ENCODE peak calls at places on chromosomes 2 and 18, in ten cellular contexts. H, J, N, Q, R, K, I, V, M and P are unnamed samples. For H3K9me3, the result is how much of the 10 kb centered on the place peaks cover.

GRCh38 chr2:61471905-61472805 is 1.3 kb upstream of the USP34 start:
- DNase-seq in N (peak), R (no peak), Q (no peak), K (no peak), I (peak), J (no peak), V (peak), M (no peak), H (no peak), P (no peak)

GRCh38 chr2:217979151-217979811 is 23.5 kb downstream of the TNS1 start:
- DNase-seq in J (no peak), V (no peak), Q (no peak), I (no peak), M (no peak), H (peak), K (peak), N (no peak), R (no peak), P (no peak)

GRCh38 chr2:106094101-106094860 is 99.8 kb downstream of the UXS1 start:
- DNase-seq in M (no peak), R (no peak), N (no peak), I (no peak), J (peak), H (no peak), Q (no peak), V (peak), K (no peak), P (no peak)

GRCh38 chr2:148257276-148257675 is 236.4 kb downstream of the MBD5 start:
- DNase-seq in M (no peak), I (no peak), Q (no peak), N (no peak), R (no peak), V (no peak), K (no peak), J (no peak), H (no peak), P (no peak)

GRCh38 chr2:42040643-42041277 is 7.1 kb upstream of the PKDCC start:
- DNase-seq in N (no peak), H (no peak), Q (no peak), R (no peak), M (no peak), V (no peak), K (no peak), J (no peak), I (no peak), P (no peak)

GRCh38 chr2:188383158-188383557 is 91.5 kb downstream of the GULP1 start:
- DNase-seq in V (no peak), M (no peak), J (no peak), Q (no peak), H (no peak), N (no peak), K (no peak), I (no peak), R (no peak), P (no peak)

GRCh38 chr18:54127759-54128378 is 96.6 kb downstream of the MBD2 start:
- DNase-seq in N (no peak), V (no peak), I (peak), Q (peak), M (peak), K (no peak), H (no peak), J (no peak), R (no peak), P (no peak)

GRCh38 chr2:203683932-203684556 is 22.4 kb upstream of the CD28 start:
- DNase-seq in V (no peak), H (no peak), J (no peak), I (peak), M (peak), K (peak), Q (no peak), R (peak), N (no peak), P (peak)

GRCh38 chr2:159549234-159549633 is 67.1 kb downstream of the BAZ2B start:
- DNase-seq in V (no peak), N (no peak), I (no peak), M (no peak), R (no peak), K (no peak), Q (no peak), H (no peak), J (no peak), P (no peak)

GRCh38 chr2:108535380-108535677 is 1.1 kb downstream of the LIMS1 start:
- DNase-seq in N (no peak), K (no peak), Q (no peak), H (no peak), I (no peak), J (no peak), V (no peak), R (no peak), M (no peak), P (no peak)

GRCh38 chr2:25587361-25587760 is 86.0 kb downstream of the DTNB start:
- DNase-seq in Q (no peak), K (no peak), N (no peak), R (no peak), H (no peak), M (peak), V (no peak), I (no peak), J (no peak), P (no peak)

GRCh38 chr2:146489386-146489785 is 1355.4 kb upstream of the ACVR2A start:
- DNase-seq in V (no peak), I (no peak), H (no peak), N (no peak), J (no peak), R (no peak), Q (no peak), K (no peak), M (no peak), P (no peak)

GRCh38 chr2:202774104-202774503 is 97.5 kb downstream of the ICA1L start:
- DNase-seq in R (no peak), I (no peak), V (no peak), K (no peak), M (no peak), H (no peak), J (no peak), Q (no peak), N (no peak), P (no peak)

GRCh38 chr18:36532394-36532793 is 234.9 kb downstream of the FHOD3 start:
- DNase-seq in N (no peak), Q (no peak), M (no peak), R (peak), J (no peak), K (no peak), V (no peak), I (no peak), H (no peak), P (no peak)

GRCh38 chr18:3914833-3915598 is 465.0 kb downstream of the TGIF1 start:
- DNase-seq in I (no peak), H (no peak), K (no peak), J (no peak), N (no peak), M (no peak), Q (no peak), R (no peak), V (no peak), P (no peak)

GRCh38 chr2:58239243-58239642 is 1.9 kb downstream of the FANCL start:
- DNase-seq in Q (no peak), I (no peak), V (no peak), M (no peak), N (no peak), R (no peak), H (no peak), J (no peak), K (no peak), P (no peak)

GRCh38 chr18:57832730-57833129 is 29.6 kb upstream of the ATP8B1 start:
- DNase-seq in N (no peak), J (no peak), H (no peak), I (no peak), R (no peak), M (no peak), V (no peak), Q (no peak), K (no peak), P (no peak)

GRCh38 chr2:43010428-43011141 is 215.8 kb downstream of the ZFP36L2 start:
- DNase-seq in H (no peak), J (no peak), K (peak), Q (no peak), M (no peak), N (no peak), V (no peak), I (no peak), R (peak), P (peak)

GRCh38 chr2:11752906-11753305 is 6.5 kb downstream of the LPIN1 start:
- DNase-seq in M (no peak), V (no peak), J (no peak), Q (no peak), R (no peak), I (no peak), K (no peak), H (no peak), N (no peak), P (no peak)

GRCh38 chr2:30139131-30139870 is 7.5 kb upstream of the YPEL5 start:
- DNase-seq in R (no peak), K (no peak), N (peak), I (no peak), H (no peak), M (no peak), V (peak), J (no peak), Q (no peak), P (no peak)

GRCh38 chr2:95215018-95215612 is 7.8 kb downstream of the ZNF892 start:
- DNase-seq in H (no peak), J (no peak), R (no peak), K (no peak), Q (no peak), M (no peak), V (no peak), N (no peak), I (peak), P (no peak)
- H3K9me3 ChIP-seq in H (half or more), J (half or more), R (half or more), K (half or more), Q (half or more), M (under half), V (half or more), N (half or more), I (half or more), P (under half)

GRCh38 chr18:35303610-35304009 is 13.6 kb upstream of the ZSCAN30 start:
- DNase-seq in H (no peak), R (no peak), K (no peak), M (no peak), I (no peak), V (no peak), Q (no peak), N (no peak), J (no peak), P (no peak)
- H3K9me3 ChIP-seq in H (under half), R (under half), K (half or more), M (under half), I (half or more), V (half or more), Q (half or more), N (half or more), J (under half), P (under half)

GRCh38 chr18:65146615-65147014 is 604.2 kb upstream of the CDH7 start:
- DNase-seq in N (no peak), H (no peak), Q (no peak), V (no peak), R (no peak), I (no peak), K (no peak), M (no peak), J (no peak), P (no peak)
- H3K9me3 ChIP-seq in N (under half), H (under half), Q (under half), V (under half), R (under half), I (under half), K (under half), M (under half), J (under half), P (under half)

GRCh38 chr2:223464071-223464470 is 138.1 kb downstream of the SCG2 start:
- DNase-seq in I (no peak), V (no peak), M (no peak), Q (no peak), J (no peak), N (no peak), R (no peak), H (no peak), K (no peak), P (no peak)
- H3K9me3 ChIP-seq in I (under half), V (under half), M (under half), Q (under half), J (under half), N (under half), R (under half), H (under half), K (under half), P (under half)

DNA sequence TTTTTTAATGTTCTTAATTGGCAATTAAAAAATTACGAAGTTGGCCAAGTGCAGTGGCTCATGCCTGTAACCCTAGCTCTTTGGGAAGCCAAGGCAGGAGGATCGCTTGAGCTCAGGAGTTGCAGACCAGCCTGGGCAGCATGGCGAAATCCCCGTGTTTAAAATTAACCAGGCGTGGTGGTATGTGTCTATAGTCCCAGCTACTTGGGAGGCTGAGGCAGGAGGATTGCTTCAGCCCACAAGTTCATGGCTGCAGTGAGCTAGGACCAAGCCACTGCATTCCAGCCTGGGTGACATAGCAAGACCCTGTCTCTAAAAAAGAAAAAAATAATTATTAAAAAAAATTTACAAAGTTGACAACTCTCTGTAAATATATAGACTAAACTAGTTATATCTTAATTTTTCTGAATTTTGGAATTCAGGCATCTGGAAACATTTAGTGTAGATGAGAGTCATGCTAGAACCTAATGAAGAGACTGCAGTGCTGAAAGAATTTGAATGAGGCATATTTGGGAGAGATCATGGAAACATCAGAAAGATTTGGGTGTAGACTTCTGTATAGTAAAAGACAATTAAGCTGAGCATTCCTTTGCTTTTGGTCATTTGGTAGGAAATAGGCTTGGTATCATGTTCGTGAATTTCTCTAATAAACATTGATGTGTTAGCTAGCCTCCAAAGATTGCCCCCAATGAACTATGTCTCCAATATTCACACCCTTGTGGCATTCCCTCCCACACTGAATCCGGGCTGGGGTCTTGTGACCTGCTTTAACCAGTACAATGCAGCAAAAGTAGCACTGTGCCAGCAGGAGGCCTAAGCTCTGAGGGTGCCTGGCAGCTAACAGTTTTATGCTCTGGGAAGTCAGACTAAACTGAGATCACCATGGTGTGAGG is 4.2 kb upstream of the ROCK1 start:
- DNase-seq in K (no peak), N (no peak), V (no peak), I (no peak), H (no peak), M (no peak), Q (no peak), J (no peak), R (no peak), P (no peak)
- H3K9me3 ChIP-seq in K (under half), N (under half), V (under half), I (under half), H (under half), M (under half), Q (under half), J (under half), R (under half), P (under half)

DNA sequence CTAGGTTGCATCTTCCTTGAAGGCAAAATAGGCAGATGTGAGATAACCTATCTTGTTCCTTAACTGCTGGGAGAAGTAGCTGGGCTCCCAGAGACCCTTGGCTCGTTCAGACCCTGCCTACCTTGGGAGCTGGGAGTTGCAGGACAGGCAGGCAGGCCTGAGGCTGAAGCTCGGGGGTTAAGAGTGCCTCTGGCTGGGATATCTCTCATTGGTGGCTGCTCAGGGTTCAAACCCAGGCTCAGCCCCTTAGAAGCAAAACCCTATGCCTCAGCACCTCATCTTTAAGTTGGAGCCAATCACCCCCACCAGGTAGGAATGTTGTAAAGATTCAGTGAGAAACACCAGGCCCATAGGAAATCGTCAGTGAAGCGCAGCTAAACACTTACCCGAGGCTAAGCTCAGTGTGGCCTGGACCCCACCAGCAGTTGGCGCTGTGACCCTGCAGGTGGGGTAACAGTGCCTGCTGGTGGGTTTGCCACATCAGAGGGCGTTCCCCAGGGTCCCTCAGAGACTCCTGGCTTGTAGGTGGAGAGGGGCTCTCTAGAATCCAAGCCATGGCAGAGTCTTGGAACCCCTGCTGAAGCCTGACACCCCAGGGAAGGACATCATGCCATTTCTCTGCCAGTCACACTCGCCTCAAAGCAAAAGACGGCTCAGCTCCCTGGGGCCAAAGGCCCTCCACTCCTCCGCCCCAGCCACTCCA is 54.6 kb upstream of the GPR17 start:
- DNase-seq in Q (peak), H (no peak), K (peak), R (no peak), J (peak), V (peak), I (peak), M (peak), N (peak), P (no peak)
- H3K9me3 ChIP-seq in Q (under half), H (under half), K (under half), R (under half), J (under half), V (under half), I (under half), M (under half), N (under half), P (under half)

DNA sequence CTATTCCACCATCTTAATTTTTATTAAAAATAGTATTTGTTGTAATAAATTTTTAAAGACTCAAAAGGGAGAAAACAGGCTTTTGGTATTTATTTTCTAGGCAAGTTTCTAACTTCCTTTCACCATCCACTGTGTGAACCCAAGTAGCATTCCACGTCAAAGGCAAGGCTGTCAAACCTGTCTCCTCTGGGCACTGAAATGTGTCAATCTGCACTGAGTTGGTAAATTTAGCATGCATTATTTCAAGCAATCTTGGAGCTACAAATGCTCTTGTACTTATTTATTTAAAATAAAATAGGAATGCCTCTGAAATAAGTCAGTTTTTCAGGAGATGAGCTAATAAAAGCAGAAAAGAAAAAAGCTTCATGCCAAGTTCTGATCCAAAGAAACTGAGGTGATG is 130.9 kb upstream of the CNTNAP5 start:
- DNase-seq in Q (no peak), J (no peak), K (no peak), H (no peak), N (no peak), I (no peak), M (no peak), V (no peak), R (no peak), P (no peak)
- H3K9me3 ChIP-seq in Q (under half), J (under half), K (under half), H (under half), N (under half), I (under half), M (under half), V (under half), R (under half), P (under half)

DNA sequence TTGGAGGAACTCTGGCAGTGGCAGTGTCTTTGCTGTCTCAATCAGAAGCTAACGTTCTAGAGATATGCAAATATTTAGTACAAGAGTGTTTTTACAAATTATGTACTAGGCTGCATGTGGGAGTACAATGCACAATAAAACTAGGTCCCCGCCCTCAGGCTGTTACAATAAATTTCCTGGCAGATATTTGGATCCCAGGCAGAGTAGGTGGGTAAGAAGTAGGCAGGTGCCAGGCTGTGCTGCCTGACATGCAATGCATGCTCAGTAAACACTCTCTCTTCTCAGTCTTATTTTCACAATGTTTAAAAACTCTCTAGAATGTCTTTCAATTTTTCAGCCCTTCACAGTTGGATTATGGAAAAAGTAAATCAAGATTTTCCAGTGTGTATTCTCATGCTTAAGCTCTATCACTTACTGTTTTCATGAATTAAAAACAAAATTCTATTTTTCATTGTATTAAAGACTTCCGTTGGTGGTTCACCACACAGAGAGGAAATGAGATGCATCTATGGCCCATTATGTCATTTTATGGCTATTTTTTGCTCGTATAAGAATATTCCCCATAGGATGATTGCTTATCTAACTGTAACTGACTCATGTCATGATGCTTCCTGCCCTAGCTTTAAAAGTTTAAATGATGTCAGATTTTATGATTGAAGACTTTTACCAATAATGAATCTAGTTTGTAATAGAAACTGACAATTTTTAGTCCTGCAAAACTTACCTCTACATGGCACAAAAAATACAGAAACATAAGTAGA is 346.0 kb downstream of the RND3 start:
- DNase-seq in Q (no peak), H (no peak), I (no peak), R (no peak), N (no peak), V (no peak), J (no peak), K (no peak), M (no peak), P (no peak)
- H3K9me3 ChIP-seq in Q (under half), H (under half), I (under half), R (under half), N (under half), V (under half), J (under half), K (under half), M (under half), P (under half)

GRCh38 chr2:56684371-56684770 is 500.6 kb downstream of the CCDC85A start:
- DNase-seq in H (no peak), R (no peak), I (no peak), K (no peak), N (no peak), M (no peak), J (no peak), Q (no peak), V (no peak), P (no peak)
- H3K9me3 ChIP-seq in H (under half), R (under half), I (under half), K (under half), N (under half), M (under half), J (under half), Q (under half), V (under half), P (under half)